ENCODE peak calls at places on chromosome 22, in seven cellular contexts. B, C, F, A, W, Z and S are unnamed samples.

GRCh38 chr22:46561435-46561905 is 24.1 kb upstream of the CELSR1 start:
- DNase-seq in B (no peak), C (no peak), F (no peak), A (no peak), W (peak; percentile 39), Z (no peak), S (no peak)

GRCh38 chr22:46087816-46088277 is 62.5 kb upstream of the PPARA start:
- DNase-seq in B (peak; percentile 85), C (no peak), F (peak; percentile 74), A (peak; percentile 88), W (peak; percentile 73), Z (peak; percentile 95), S (peak; percentile 91)

GRCh38 chr22:37898441-37899181 is 7.5 kb upstream of the MICALL1 start:
- DNase-seq in B (peak; percentile 81), C (no peak), F (no peak), A (peak; percentile 60), W (no peak), Z (peak; percentile 48), S (peak; percentile 55)

GRCh38 chr22:27676545-27677188 is 124.9 kb downstream of the MN1 start:
- DNase-seq in B (no peak), C (no peak), F (no peak), A (no peak), W (no peak), Z (no peak), S (no peak)

GRCh38 chr22:29798318-29798717 is 31.1 kb downstream of the UQCR10 start:
- DNase-seq in B (no peak), C (no peak), F (no peak), A (no peak), W (no peak), Z (no peak), S (no peak)

GRCh38 chr22:49380095-49380827 is 447.4 kb downstream of the BRD1 start:
- DNase-seq in B (no peak), C (no peak), F (no peak), A (no peak), W (no peak), Z (no peak), S (no peak)

GRCh38 chr22:28969401-28970168 is 86.2 kb downstream of the ZNRF3 start:
- DNase-seq in B (no peak), C (no peak), F (no peak), A (no peak), W (no peak), Z (no peak), S (peak; percentile 24)

GRCh38 chr22:28027453-28028448 is 108.7 kb upstream of the PITPNB start:
- DNase-seq in B (peak; percentile 65), C (no peak), F (peak; percentile 56), A (no peak), W (no peak), Z (no peak), S (peak; percentile 29)

GRCh38 chr22:26753125-26753862 is 95.9 kb downstream of the MIAT start:
- DNase-seq in B (no peak), C (no peak), F (no peak), A (no peak), W (no peak), Z (no peak), S (no peak)

GRCh38 chr22:24744638-24745037 is 29.9 kb downstream of the PIWIL3 start:
- DNase-seq in B (no peak), C (no peak), F (no peak), A (no peak), W (no peak), Z (peak; percentile 9), S (no peak)

GRCh38 chr22:24952837-24953293 is 349 bp downstream of the KIAA1671 start:
- DNase-seq in B (peak; percentile 41), C (no peak), F (no peak), A (peak; percentile 61), W (no peak), Z (peak; percentile 62), S (no peak)

GRCh38 chr22:27306771-27307170 is 494.8 kb downstream of the MN1 start:
- DNase-seq in B (no peak), C (no peak), F (no peak), A (no peak), W (no peak), Z (no peak), S (no peak)

GRCh38 chr22:27857441-27857840 is 55.9 kb upstream of the MN1 start:
- DNase-seq in B (no peak), C (no peak), F (no peak), A (no peak), W (no peak), Z (peak; percentile 91), S (no peak)

GRCh38 chr22:27682438-27682837 is 119.1 kb downstream of the MN1 start:
- DNase-seq in B (no peak), C (no peak), F (no peak), A (no peak), W (peak; percentile 56), Z (no peak), S (no peak)

GRCh38 chr22:44680058-44680457 is 21.9 kb upstream of the PRR5 start:
- DNase-seq in B (no peak), C (no peak), F (no peak), A (no peak), W (no peak), Z (no peak), S (no peak)

GRCh38 chr22:39205344-39206021 is 39.3 kb downstream of the PDGFB start:
- DNase-seq in B (no peak), C (peak; percentile 40), F (no peak), A (no peak), W (peak; percentile 52), Z (peak; percentile 37), S (peak; percentile 70)

GRCh38 chr22:38674888-38675287 is 6.9 kb upstream of the TOMM22 start:
- DNase-seq in B (no peak), C (no peak), F (no peak), A (no peak), W (no peak), Z (no peak), S (no peak)

GRCh38 chr22:22933100-22933806 is 45.6 kb downstream of the IGLL5 start:
- DNase-seq in B (no peak), C (no peak), F (no peak), A (no peak), W (peak; percentile 55), Z (no peak), S (no peak)

GRCh38 chr22:22932512-22932941 is 44.9 kb downstream of the IGLL5 start:
- DNase-seq in B (no peak), C (no peak), F (no peak), A (no peak), W (peak; percentile 62), Z (no peak), S (no peak)

GRCh38 chr22:22934543-22935055 is 47.0 kb downstream of the IGLL5 start:
- DNase-seq in B (no peak), C (no peak), F (no peak), A (no peak), W (peak; percentile 56), Z (no peak), S (no peak)

GRCh38 chr22:22935056-22935545 is 47.5 kb downstream of the IGLL5 start:
- DNase-seq in B (no peak), C (no peak), F (no peak), A (no peak), W (peak; percentile 57), Z (no peak), S (no peak)

GRCh38 chr22:22933807-22934542 is 46.4 kb downstream of the IGLL5 start:
- DNase-seq in B (no peak), C (no peak), F (no peak), A (no peak), W (peak; percentile 64), Z (no peak), S (no peak)
- H3K4me3 ChIP-seq in B (no peak overlapping the region), C (no peak overlapping the region), F (no peak overlapping the region), A (no peak overlapping the region), W (no peak overlapping the region), Z (no peak overlapping the region), S (no peak overlapping the region)

GRCh38 chr22:50602338-50602700 is 1.7 kb downstream of the MAPK8IP2 start:
- DNase-seq in B (no peak), C (no peak), F (no peak), A (no peak), W (no peak), Z (no peak), S (no peak)

GRCh38 chr22:50600967-50601668 is 525 bp downstream of the MAPK8IP2 start:
- DNase-seq in B (no peak), C (no peak), F (no peak), A (no peak), W (peak; percentile 53), Z (no peak), S (no peak)

GRCh38 chr22:50599816-50600454 is 658 bp upstream of the MAPK8IP2 start:
- DNase-seq in B (no peak), C (peak; percentile 62), F (no peak), A (peak; percentile 59), W (peak; percentile 87), Z (peak; percentile 74), S (peak; percentile 36)

GRCh38 chr22:50601669-50602337 is 1.2 kb downstream of the MAPK8IP2 start:
- DNase-seq in B (no peak), C (no peak), F (no peak), A (no peak), W (no peak), Z (no peak), S (peak; percentile 35)

GRCh38 chr22:50600541-50600940 is at the start of gene MAPK8IP2:
- DNase-seq in B (no peak), C (no peak), F (no peak), A (no peak), W (peak; percentile 77), Z (peak; percentile 20), S (no peak)
- H3K4me3 ChIP-seq in B (peak within 1 kb of the TSS; percentile 48), C (no peak within 1 kb of the TSS), F (peak within 1 kb of the TSS; percentile 24), A (peak within 1 kb of the TSS; percentile 61), W (no peak within 1 kb of the TSS), Z (no peak within 1 kb of the TSS), S (no peak within 1 kb of the TSS)

DNA sequence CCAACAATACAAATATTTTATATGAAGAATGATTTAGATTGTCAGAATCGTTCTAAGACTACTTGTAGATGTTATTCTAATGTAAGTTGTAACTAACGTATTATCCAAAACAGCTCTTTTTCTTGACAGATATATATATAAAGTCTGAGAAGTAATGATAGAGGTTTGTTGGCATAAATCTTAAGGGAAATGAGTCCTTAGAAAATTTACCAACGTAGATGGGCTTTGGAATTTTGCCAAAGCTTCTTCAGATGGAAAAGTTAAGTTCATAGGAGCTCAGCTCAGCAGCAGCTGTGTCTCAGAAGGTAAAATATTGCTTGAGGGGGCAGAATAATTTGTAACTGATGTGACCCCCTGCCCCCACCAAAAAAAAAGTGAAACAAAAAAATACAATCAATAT is 66.7 kb downstream of the BID start:
- DNase-seq in B (no peak), C (no peak), F (no peak), A (no peak), W (no peak), Z (peak; percentile 72), S (peak; percentile 30)
- H3K4me3 ChIP-seq in B (no peak overlapping the region), C (no peak overlapping the region), F (peak overlapping the region; percentile 32), A (peak overlapping the region; percentile 22), W (no peak overlapping the region), Z (peak overlapping the region; percentile 86), S (peak overlapping the region; percentile 26)

DNA sequence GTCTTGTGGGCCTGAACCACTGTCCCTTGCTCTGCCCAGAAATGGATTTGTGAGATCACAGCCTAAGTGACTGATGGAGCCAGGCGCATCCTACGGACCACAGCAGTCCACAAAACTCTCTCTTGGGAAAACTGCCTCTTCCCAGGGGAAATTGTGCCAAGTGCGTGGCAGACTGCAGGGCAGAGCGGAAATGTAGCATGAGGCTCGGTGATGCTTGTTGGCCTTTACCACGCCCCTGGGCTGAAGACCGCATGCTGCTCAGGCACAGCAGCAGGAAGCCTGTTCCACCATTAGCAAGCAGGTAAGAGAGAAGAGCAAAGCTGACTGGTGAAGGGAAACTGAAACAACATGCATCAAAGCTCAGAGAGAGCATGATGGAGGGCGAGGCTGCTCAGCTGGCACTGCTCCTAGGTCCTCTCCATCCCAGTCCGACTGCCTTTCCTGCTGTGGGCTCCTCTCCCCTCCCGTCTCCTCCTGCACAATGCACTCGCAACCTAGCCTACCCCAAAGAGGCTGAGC is 26.5 kb upstream of the SCARF2 start:
- DNase-seq in B (no peak), C (peak; percentile 72), F (no peak), A (no peak), W (no peak), Z (no peak), S (no peak)
- H3K4me3 ChIP-seq in B (no peak overlapping the region), C (no peak overlapping the region), F (no peak overlapping the region), A (no peak overlapping the region), W (no peak overlapping the region), Z (no peak overlapping the region), S (no peak overlapping the region)